ENCODE peak calls at places on chromosomes 1 and 21, in six cellular contexts. F is NB4, L is psoas muscle, X is neural crest cell, A is progenitor cell of endocrine pancreas, H is GM13977. N is an unnamed sample.

GRCh38 chr1:42758641-42759040 is 8.2 kb downstream of the P3H1 start:
- DNase-seq in L (no peak), H (no peak), A (no peak), X (no peak), F (no peak), N (no peak)

GRCh38 chr1:3775498-3776230 is 3.1 kb downstream of the SMIM1 start:
- DNase-seq in H (peak), X (peak), F (peak), L (peak), A (no peak), N (peak)

GRCh38 chr1:3881191-3881475 is 18.9 kb downstream of the C1orf174 start:
- DNase-seq in X (no peak), H (no peak), F (no peak), A (no peak), L (no peak), N (no peak)

GRCh38 chr1:213166868-213167267 is 115.8 kb downstream of the RPS6KC1 start:
- DNase-seq in X (no peak), F (no peak), L (no peak), H (no peak), A (no peak), N (no peak)

GRCh38 chr1:244439391-244440032 is 12.2 kb downstream of the ADSS2 start:
- DNase-seq in F (no peak), L (no peak), A (no peak), H (no peak), X (no peak), N (no peak)

GRCh38 chr1:94379615-94380014 is 38.6 kb upstream of the ABCD3 start:
- DNase-seq in F (no peak), L (no peak), X (no peak), H (no peak), A (no peak), N (no peak)

GRCh38 chr1:38648417-38648816 is 211.2 kb downstream of the RRAGC start:
- DNase-seq in X (no peak), F (no peak), H (no peak), L (no peak), A (no peak), N (no peak)

GRCh38 chr1:172851871-172852270 is 193.0 kb downstream of the FASLG start:
- DNase-seq in A (no peak), X (no peak), H (no peak), F (no peak), L (no peak), N (no peak)

GRCh38 chr1:248758352-248758751 is 2.8 kb upstream of the LYPD8 start:
- DNase-seq in X (no peak), A (no peak), H (no peak), L (no peak), F (no peak), N (no peak)

GRCh38 chr1:198157847-198158765 is 1.3 kb downstream of the NEK7 start:
- DNase-seq in A (no peak), F (peak), L (no peak), H (peak), X (no peak), N (no peak)

GRCh38 chr1:21783679-21784603 is 992 bp upstream of the USP48 start:
- DNase-seq in L (peak), X (no peak), F (peak), H (peak), A (peak), N (peak)

GRCh38 chr1:36542962-36543515 is 60.3 kb upstream of the CSF3R start:
- DNase-seq in A (no peak), H (no peak), X (no peak), F (peak), L (no peak), N (no peak)

GRCh38 chr1:201711811-201712210 is 117.1 kb upstream of the IPO9 start:
- DNase-seq in F (no peak), H (no peak), X (no peak), L (no peak), A (no peak), N (no peak)

GRCh38 chr1:193111641-193112090 is 6.5 kb upstream of the GLRX2 start:
- DNase-seq in X (no peak), F (peak), L (peak), H (no peak), A (no peak), N (no peak)

GRCh38 chr1:88422037-88422436 is 262.0 kb upstream of the PKN2 start:
- DNase-seq in X (no peak), H (no peak), F (no peak), L (no peak), A (no peak), N (no peak)

GRCh38 chr1:57770772-57771171 is 346.9 kb upstream of the DAB1 start:
- DNase-seq in H (no peak), F (peak), A (no peak), X (no peak), L (no peak), N (no peak)

GRCh38 chr1:89311757-89312156 is 39.1 kb upstream of the GBP5 start:
- DNase-seq in H (no peak), L (no peak), X (no peak), A (no peak), F (peak), N (no peak)

GRCh38 chr1:63611231-63611630 is 18.0 kb downstream of the PGM1 start:
- DNase-seq in L (no peak), H (no peak), F (peak), A (no peak), X (no peak), N (no peak)

GRCh38 chr21:7952648-7953047 is 2568.7 kb upstream of the TPTE start:
- DNase-seq in L (no peak), X (no peak), H (no peak), F (no peak), A (no peak), N (no peak)

GRCh38 chr1:167820684-167821355 is 93.1 kb downstream of the ADCY10 start:
- DNase-seq in L (no peak), A (no peak), F (no peak), X (no peak), H (no peak), N (no peak)

GRCh38 chr1:6922096-6922931 is 137.1 kb downstream of the CAMTA1 start:
- DNase-seq in H (no peak), A (no peak), X (no peak), F (no peak), L (peak), N (no peak)

GRCh38 chr1:111483166-111483565 is 9.4 kb downstream of the C1orf162 start:
- DNase-seq in A (no peak), F (no peak), H (no peak), X (no peak), L (no peak), N (no peak)

GRCh38 chr1:35660581-35661473 is 19.5 kb upstream of the PSMB2 start:
- DNase-seq in F (peak), A (peak), X (peak), H (no peak), L (no peak), N (no peak)

GRCh38 chr1:111444031-111444430 is 5.0 kb downstream of the WDR77 start:
- DNase-seq in L (no peak), A (no peak), H (no peak), X (no peak), F (no peak), N (no peak)

GRCh38 chr1:157438236-157439012 is 113.9 kb downstream of the FCRL5 start:
- DNase-seq in L (no peak), F (peak), A (no peak), X (no peak), H (no peak), N (no peak)

GRCh38 chr1:198125995-198126758 is 30.6 kb upstream of the NEK7 start:
- DNase-seq in A (no peak), H (no peak), F (no peak), X (no peak), L (no peak), N (no peak)

GRCh38 chr1:26730695-26731094 is 34.9 kb downstream of the ARID1A start:
- DNase-seq in F (no peak), A (no peak), L (no peak), X (no peak), H (no peak), N (no peak)

GRCh38 chr1:97050501-97050900 is 328.9 kb downstream of the PTBP2 start:
- DNase-seq in L (no peak), H (no peak), A (no peak), F (peak), X (no peak), N (no peak)

GRCh38 chr1:215877452-215877951 is 310.4 kb downstream of the KCTD3 start:
- DNase-seq in H (no peak), X (no peak), F (no peak), L (no peak), A (no peak), N (no peak)

GRCh38 chr1:42211224-42211623 is 46.7 kb upstream of the GUCA2A start:
- DNase-seq in X (no peak), A (no peak), L (no peak), F (no peak), H (no peak), N (no peak)

GRCh38 chr1:194889310-194889709 is 1702.9 kb upstream of the B3GALT2 start:
- DNase-seq in X (no peak), A (no peak), H (no peak), F (peak), L (no peak), N (no peak)

GRCh38 chr1:211603713-211604112 is 24.8 kb upstream of the SLC30A1 start:
- DNase-seq in A (no peak), F (no peak), L (no peak), X (no peak), H (no peak), N (no peak)

GRCh38 chr1:205579711-205580110 is 52.1 kb downstream of the ELK4 start:
- DNase-seq in A (no peak), L (no peak), F (no peak), H (no peak), X (no peak), N (no peak)

GRCh38 chr1:24702511-24703293 is 42.5 kb upstream of the CLIC4 start:
- DNase-seq in A (no peak), X (no peak), F (no peak), L (peak), H (no peak), N (no peak)

GRCh38 chr1:113101588-113101987 is 28.6 kb downstream of the LRIG2 start:
- DNase-seq in X (no peak), F (no peak), H (no peak), A (no peak), L (no peak), N (no peak)

GRCh38 chr1:186272486-186272885 is 102.6 kb downstream of the TPR start:
- DNase-seq in X (no peak), H (no peak), F (peak), A (no peak), L (no peak), N (no peak)

GRCh38 chr1:27418326-27418761 is 25.9 kb downstream of the GPR3 start:
- DNase-seq in A (no peak), L (peak), X (no peak), H (peak), F (peak), N (no peak)

GRCh38 chr1:14340244-14340800 is 258.2 kb upstream of the KAZN start:
- DNase-seq in L (no peak), F (no peak), X (no peak), A (no peak), H (no peak), N (no peak)
- TF ChIP-seq CTCF in L (no peak), F (no peak), X (no peak), A (no peak), H (no peak), N (no peak)

GRCh38 chr1:221440658-221441057 is 301.2 kb downstream of the DUSP10 start:
- DNase-seq in L (no peak), X (no peak), F (peak), H (no peak), A (no peak), N (no peak)
- TF ChIP-seq CTCF in L (peak), X (no peak), F (no peak), H (no peak), A (no peak), N (no peak)

GRCh38 chr1:204074274-204075115 is 1.6 kb downstream of the SOX13 start:
- DNase-seq in A (peak), L (peak), F (no peak), H (no peak), X (no peak), N (peak)

GRCh38 chr1:204073837-204074273 is 940 bp downstream of the SOX13 start:
- DNase-seq in L (no peak), H (no peak), X (no peak), A (no peak), F (no peak), N (no peak)

GRCh38 chr1:204075116-204075636 is 2.3 kb downstream of the SOX13 start:
- DNase-seq in F (no peak), A (no peak), L (no peak), X (no peak), H (no peak), N (peak)

GRCh38 chr1:204070895-204071294 is 2.0 kb upstream of the SOX13 start:
- DNase-seq in H (no peak), F (no peak), X (no peak), L (no peak), A (no peak), N (no peak)

GRCh38 chr1:204072951-204073836 is at the start of gene SOX13:
- DNase-seq in H (peak), L (peak), F (peak), X (peak), A (peak), N (peak)
- TF ChIP-seq CTCF in H (no peak), L (no peak), F (no peak), X (peak), A (peak), N (no peak)

GRCh38 chr1:8113257-8114220 is 87.4 kb upstream of the ERRFI1 start:
- DNase-seq in H (no peak), F (peak), A (no peak), L (no peak), X (peak), N (peak)
- TF ChIP-seq CTCF in H (no peak), F (no peak), A (no peak), L (no peak), X (no peak), N (peak)

GRCh38 chr1:33061827-33062226 is 19.1 kb upstream of the AZIN2 start:
- DNase-seq in L (no peak), H (no peak), A (no peak), F (no peak), X (no peak), N (no peak)

GRCh38 chr1:33057095-33057494 is 20.4 kb upstream of the AK2 start:
- DNase-seq in L (no peak), H (no peak), F (peak), X (no peak), A (no peak), N (no peak)

GRCh38 chr1:33065301-33065700 is 15.7 kb upstream of the AZIN2 start:
- DNase-seq in X (no peak), A (no peak), L (no peak), F (no peak), H (no peak), N (no peak)

GRCh38 chr1:33056426-33056825 is 19.7 kb upstream of the AK2 start:
- DNase-seq in A (no peak), H (no peak), L (no peak), X (no peak), F (no peak), N (no peak)

DNA sequence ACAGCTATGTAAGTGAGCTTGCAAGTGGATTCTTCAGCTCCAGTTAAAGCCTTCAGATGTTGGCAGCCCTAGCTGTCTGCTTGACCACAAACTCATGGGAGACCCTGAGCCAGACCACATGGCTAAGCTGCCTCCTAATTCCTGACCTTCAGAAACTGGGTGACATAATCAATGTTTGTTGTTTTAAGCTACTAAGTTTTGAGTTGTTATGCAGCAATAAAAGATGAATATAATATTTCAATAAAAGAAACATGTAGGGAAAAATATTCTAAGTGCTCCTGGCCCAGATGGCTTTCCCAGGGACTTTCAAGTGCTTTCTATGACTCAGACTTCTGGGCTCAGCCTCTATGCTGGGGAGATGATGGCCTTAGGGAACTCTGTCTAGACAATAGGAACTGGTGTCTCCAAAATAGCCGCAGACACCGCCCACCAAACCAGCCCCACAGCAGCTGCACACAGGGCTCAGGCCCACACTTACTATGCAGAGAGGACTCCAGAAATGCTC is 20.3 kb upstream of the AZIN2 start:
- DNase-seq in X (peak), A (no peak), F (peak), L (peak), H (no peak), N (no peak)
- TF ChIP-seq CTCF in X (no peak), A (no peak), F (no peak), L (no peak), H (no peak), N (no peak)

GRCh38 chr1:171488190-171488929 is 3.0 kb downstream of the PRRC2C start:
- DNase-seq in F (no peak), A (no peak), X (no peak), L (no peak), H (no peak), N (no peak)

GRCh38 chr1:171487038-171487437 is 1.7 kb downstream of the PRRC2C start:
- DNase-seq in H (no peak), A (no peak), X (no peak), L (no peak), F (no peak), N (no peak)

GRCh38 chr1:171486048-171486519 is 754 bp downstream of the PRRC2C start:
- DNase-seq in X (no peak), L (no peak), F (peak), A (no peak), H (peak), N (no peak)

GRCh38 chr1:171484760-171485374 is 463 bp upstream of the PRRC2C start:
- DNase-seq in X (no peak), F (no peak), A (no peak), L (no peak), H (peak), N (no peak)

DNA sequence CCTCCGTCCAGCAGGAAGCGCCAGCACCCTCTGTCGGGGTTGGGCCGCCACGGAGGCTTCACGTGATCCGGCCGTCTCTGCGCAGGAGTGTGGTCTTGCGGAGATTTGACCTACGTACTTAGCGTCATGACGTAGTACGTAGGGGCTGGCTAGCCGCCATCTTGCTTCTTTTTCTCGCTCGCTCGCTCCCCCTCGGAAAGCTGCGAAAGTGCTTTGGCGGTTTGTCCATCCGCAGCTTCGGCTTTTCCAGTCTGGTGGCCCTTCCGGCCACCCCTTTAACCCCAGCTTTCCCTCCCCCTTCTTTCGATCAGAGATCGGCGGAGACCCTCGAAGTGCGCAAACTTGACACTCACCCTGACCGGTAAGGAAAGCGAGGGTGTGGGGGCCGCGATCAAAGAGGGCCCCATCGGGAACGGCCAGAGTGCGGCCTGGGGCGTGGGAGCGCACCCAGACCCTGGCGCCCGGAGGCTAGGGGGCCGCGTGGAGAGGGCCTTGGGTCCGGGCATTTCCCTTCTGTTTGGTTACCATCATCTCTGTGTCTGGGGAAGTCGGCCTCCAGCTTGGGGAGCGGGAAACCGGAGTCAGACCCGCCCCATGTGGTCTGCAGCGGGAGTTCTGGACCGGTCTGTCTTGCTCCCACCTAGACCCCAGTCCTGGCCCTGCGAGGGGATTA is at the start of gene PRRC2C:
- DNase-seq in H (peak), A (peak), X (peak), F (peak), L (peak), N (peak)
- TF ChIP-seq CTCF in H (peak), A (peak), X (peak), F (peak), L (peak), N (peak)